ENCODE peak calls at places on chromosome 11, in ten cellular contexts. Y is NCI-H1092; W is AG10803; V is activated CD8-positive, alpha-beta memory T cell treated with anti-CD3 and anti-CD28 coated beads, Interleukin-2, amount 50 U/mL, for 48 hours; N is OCI-LY7; H is stimulated activated CD8-positive, alpha-beta memory T cell treated with anti-CD3 and anti-CD28 coated beads, Interleukin-7, amount 100 ng/mL, for 1 hour; I is ACHN; Q is activated CD4-positive, alpha-beta T cell treated with anti-CD3 and anti-CD28 coated beads for 36 hours; L is putamen; Z is hepatic stellate cell. M is an unnamed sample.

GRCh38 chr11:6498121-6498520 is 1.0 kb downstream of the DNHD1 start:
- DNase-seq in Y (no peak), W (peak), V (no peak), N (no peak), H (no peak), I (no peak), Q (no peak), L (no peak), Z (no peak), M (no peak)

GRCh38 chr11:47208628-47209027 is 6.1 kb upstream of the DDB2 start:
- DNase-seq in Y (no peak), W (no peak), V (no peak), N (no peak), H (no peak), I (no peak), Q (no peak), L (no peak), Z (no peak), M (no peak)

GRCh38 chr11:71084306-71085012 is 167.9 kb downstream of the SHANK2 start:
- DNase-seq in Y (no peak), W (no peak), V (no peak), N (no peak), H (no peak), I (no peak), Q (no peak), L (no peak), Z (no peak), M (no peak)

GRCh38 chr11:36149538-36150242 is 139.5 kb downstream of the COMMD9 start:
- DNase-seq in Y (no peak), W (peak), V (peak), N (no peak), H (no peak), I (peak), Q (peak), L (no peak), Z (peak), M (no peak)

GRCh38 chr11:63667993-63668392 is 3.2 kb downstream of the ATL3 start:
- DNase-seq in Y (no peak), W (peak), V (no peak), N (no peak), H (no peak), I (peak), Q (peak), L (no peak), Z (peak), M (no peak)

GRCh38 chr11:81207421-81208054 is 1526.1 kb downstream of the FAM181B start:
- DNase-seq in Y (no peak), W (no peak), V (no peak), N (no peak), H (no peak), I (no peak), Q (no peak), L (no peak), Z (no peak), M (no peak)

GRCh38 chr11:43825217-43825816 is 55.3 kb upstream of the ALKBH3 start:
- DNase-seq in Y (no peak), W (peak), V (no peak), N (peak), H (no peak), I (peak), Q (peak), L (no peak), Z (no peak), M (no peak)

GRCh38 chr11:71488968-71489265 is 35.9 kb downstream of the NADSYN1 start:
- DNase-seq in Y (no peak), W (no peak), V (no peak), N (no peak), H (no peak), I (no peak), Q (no peak), L (no peak), Z (no peak), M (no peak)

M was measured in activated B cell treated with CpG ODN at 0.5 μM for 24 hours.